ENCODE peak calls at places on chromosome X, in ten cellular contexts. E is H1, M is SK-N-SH, U is fibroblast of lung, Z is MM.1S, X is neural progenitor cell, B is H9, N is astrocyte, Q is HCT116, O is keratinocyte. W is an unnamed sample. For H3K79me2, the result is how much of the 10 kb centered on the place peaks cover.

GRCh38 chrX:68675466-68675865 is 28.0 kb downstream of the STARD8 start:
- DNase-seq in E (no peak), M (no peak), U (no peak), Z (no peak), X (no peak), B (no peak), N (no peak), Q (no peak), O (no peak), W (no peak)

GRCh38 chrX:131938749-131939148 is 84.4 kb upstream of the STK26 start:
- DNase-seq in E (no peak), M (no peak), U (no peak), Z (no peak), X (no peak), B (no peak), N (no peak), Q (no peak), O (no peak), W (no peak)

GRCh38 chrX:133294126-133294525 is 76.0 kb upstream of the TFDP3 start:
- DNase-seq in E (no peak), M (no peak), U (peak), Z (no peak), X (no peak), B (no peak), N (peak), Q (no peak), O (no peak), W (no peak)

GRCh38 chrX:1534321-1535168 is 2.4 kb downstream of the P2RY8 start:
- DNase-seq in E (no peak), M (no peak), U (no peak), Z (peak), X (peak), B (peak), N (no peak), Q (no peak), O (no peak), W (peak)

GRCh38 chrX:71253253-71254091 is 468 bp downstream of the ZMYM3 start:
- DNase-seq in E (no peak), M (peak), U (peak), Z (peak), X (peak), B (peak), N (peak), Q (no peak), O (no peak), W (peak)

GRCh38 chrX:44234116-44234515 is 109.4 kb downstream of the EFHC2 start:
- DNase-seq in E (no peak), M (no peak), U (no peak), Z (no peak), X (no peak), B (no peak), N (no peak), Q (no peak), O (no peak), W (no peak)

GRCh38 chrX:53234484-53234883 is 9.5 kb upstream of the KDM5C start:
- DNase-seq in E (no peak), M (no peak), U (no peak), Z (no peak), X (no peak), B (no peak), N (no peak), Q (no peak), O (no peak), W (no peak)

GRCh38 chrX:15985937-15986336 is 131.3 kb upstream of the AP1S2 start:
- DNase-seq in E (no peak), M (no peak), U (peak), Z (no peak), X (no peak), B (no peak), N (no peak), Q (no peak), O (no peak), W (no peak)

GRCh38 chrX:13685126-13685763 is 3.7 kb upstream of the RAB9A start:
- DNase-seq in E (no peak), M (no peak), U (peak), Z (no peak), X (no peak), B (no peak), N (peak), Q (no peak), O (no peak), W (no peak)

DNA sequence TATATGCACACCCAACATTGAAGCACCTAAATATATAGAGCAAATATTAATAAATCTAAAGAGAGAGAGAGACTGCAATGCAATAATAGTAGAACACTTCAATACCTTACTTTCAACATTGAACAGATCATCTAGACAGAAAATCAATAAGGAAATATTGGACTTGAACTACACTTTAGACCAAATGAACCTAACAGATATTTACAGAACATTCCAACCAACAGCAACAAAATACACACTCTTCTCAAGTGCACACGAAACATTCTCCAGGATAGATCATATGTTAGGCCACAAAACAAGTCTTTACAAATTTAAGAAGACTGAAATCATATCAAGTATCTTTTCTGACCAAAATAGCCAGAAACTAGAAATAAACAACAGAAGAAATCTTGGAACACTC is 66.6 kb downstream of the CD99L2 start:
- DNase-seq in E (no peak), M (no peak), U (no peak), Z (no peak), X (no peak), B (no peak), N (no peak), Q (no peak), O (no peak), W (no peak)
- H3K79me2 ChIP-seq in E (under half), M (under half), U (under half), Z (under half), X (under half), B (under half), N (under half), Q (under half), O (under half), W (under half)

DNA sequence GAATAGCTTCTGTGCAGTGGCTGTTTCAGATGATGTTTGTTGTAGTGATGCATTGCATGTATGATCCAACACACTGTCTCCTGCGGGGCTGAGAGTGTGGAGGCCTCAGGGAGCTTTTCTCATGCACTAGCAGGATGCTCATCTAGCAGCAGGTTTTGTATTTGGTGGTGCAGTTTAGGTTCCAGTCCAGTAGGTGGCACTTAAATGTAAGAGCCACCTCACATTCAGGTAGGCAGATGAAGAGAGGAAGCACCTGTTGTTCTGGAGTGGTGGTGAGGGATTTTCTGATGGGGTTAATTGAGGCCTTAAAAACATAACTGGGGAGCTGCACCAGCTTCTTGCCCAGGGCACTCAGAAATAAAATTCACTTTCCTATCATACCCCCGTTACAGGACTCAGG is 300.9 kb downstream of the SPIN4 start:
- DNase-seq in E (no peak), M (peak), U (no peak), Z (peak), X (no peak), B (no peak), N (no peak), Q (peak), O (no peak), W (peak)
- TF ChIP-seq CTCF in E (no peak), M (peak), U (no peak), Z (peak), X (no peak), B (peak), N (no peak), Q (peak), O (peak), W (peak)

GRCh38 chrX:9269134-9269533 is 195.7 kb upstream of the TBL1X start:
- DNase-seq in E (no peak), M (no peak), U (no peak), Z (no peak), X (no peak), B (no peak), N (no peak), Q (no peak), O (no peak), W (no peak)

GRCh38 chrX:9273744-9274143 is 191.1 kb upstream of the TBL1X start:
- DNase-seq in E (no peak), M (no peak), U (no peak), Z (no peak), X (no peak), B (no peak), N (no peak), Q (no peak), O (no peak), W (no peak)

GRCh38 chrX:9267415-9267814 is 197.4 kb upstream of the TBL1X start:
- DNase-seq in E (no peak), M (no peak), U (no peak), Z (no peak), X (no peak), B (no peak), N (no peak), Q (no peak), O (no peak), W (no peak)

GRCh38 chrX:9272166-9272565 is 192.7 kb upstream of the TBL1X start:
- DNase-seq in E (no peak), M (no peak), U (no peak), Z (no peak), X (no peak), B (no peak), N (no peak), Q (no peak), O (no peak), W (no peak)
- H3K9ac ChIP-seq in E (no peak), M (no peak), U (no peak), Z (no peak), X (no peak), B (no peak), N (no peak), Q (no peak), O (no peak), W (no peak)

DNA sequence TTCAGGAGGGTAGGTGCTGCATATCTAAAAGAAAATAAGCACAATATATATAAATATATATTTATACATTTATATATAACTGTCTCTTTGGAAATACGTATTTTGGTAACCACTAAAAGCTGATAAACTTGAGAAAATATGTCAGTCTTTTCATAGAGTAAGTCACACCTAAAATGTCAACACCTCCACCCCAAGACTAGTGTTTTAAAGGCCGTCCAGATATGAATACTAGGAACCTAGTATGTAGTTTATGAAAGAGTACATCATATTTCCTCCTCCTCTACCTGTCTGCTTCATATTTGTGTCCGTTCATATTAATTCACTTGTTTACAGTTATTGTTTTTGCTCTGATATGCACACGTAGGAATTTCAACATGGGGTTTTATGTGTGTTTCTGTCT is 45.2 kb downstream of the MTMR8 start:
- DNase-seq in E (no peak), M (no peak), U (no peak), Z (no peak), X (no peak), B (no peak), N (no peak), Q (no peak), O (no peak), W (no peak)
- H3K79me2 ChIP-seq in E (under half), M (under half), U (under half), Z (under half), X (under half), B (under half), N (under half), Q (under half), O (under half), W (under half)

GRCh38 chrX:42524374-42524773 is 253.6 kb downstream of the PPP1R2C start:
- DNase-seq in E (no peak), M (no peak), U (peak), Z (no peak), X (no peak), B (no peak), N (peak), Q (peak), O (peak), W (no peak)

GRCh38 chrX:42535233-42535632 is 242.7 kb downstream of the PPP1R2C start:
- DNase-seq in E (no peak), M (no peak), U (no peak), Z (no peak), X (no peak), B (no peak), N (no peak), Q (no peak), O (no peak), W (no peak)

GRCh38 chrX:42533761-42534160 is 244.2 kb downstream of the PPP1R2C start:
- DNase-seq in E (no peak), M (no peak), U (no peak), Z (no peak), X (no peak), B (no peak), N (no peak), Q (no peak), O (no peak), W (no peak)

GRCh38 chrX:42531431-42531830 is 246.5 kb downstream of the PPP1R2C start:
- DNase-seq in E (no peak), M (no peak), U (no peak), Z (no peak), X (no peak), B (no peak), N (no peak), Q (no peak), O (no peak), W (no peak)

DNA sequence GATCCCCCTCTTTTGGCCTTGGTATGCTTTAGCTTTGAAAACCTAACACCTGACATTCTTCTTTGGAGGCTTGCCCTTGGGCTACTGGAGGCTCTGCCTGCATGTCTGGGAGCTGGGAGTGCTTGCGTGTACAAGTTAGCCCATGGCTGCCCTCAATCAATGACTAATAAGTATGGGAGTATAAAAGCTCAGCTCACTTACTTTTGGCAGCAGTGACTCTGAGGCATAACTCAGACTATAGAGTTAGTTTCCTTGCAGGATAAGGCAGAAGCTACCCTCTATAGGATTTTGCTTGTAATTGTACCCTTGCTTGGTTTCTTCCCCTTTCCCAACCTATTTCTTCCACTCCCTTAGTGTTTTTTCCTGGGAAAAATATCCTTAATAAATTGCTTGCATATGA is 247.9 kb downstream of the PPP1R2C start:
- DNase-seq in E (no peak), M (no peak), U (peak), Z (no peak), X (no peak), B (no peak), N (peak), Q (no peak), O (peak), W (no peak)
- TF ChIP-seq CTCF in E (no peak), M (no peak), U (no peak), Z (no peak), X (peak), B (peak), N (peak), Q (no peak), O (no peak), W (no peak)

GRCh38 chrX:20743054-20743453 is 476.3 kb upstream of the RPS6KA3 start:
- DNase-seq in E (no peak), M (peak), U (no peak), Z (no peak), X (no peak), B (no peak), N (no peak), Q (no peak), O (no peak), W (no peak)
- H3K9ac ChIP-seq in E (no peak), M (no peak), U (no peak), Z (no peak), X (no peak), B (no peak), N (no peak), Q (no peak), O (no peak), W (no peak)

GRCh38 chrX:23904096-23904495 is 3.6 kb downstream of the APOO start:
- DNase-seq in E (no peak), M (no peak), U (peak), Z (no peak), X (peak), B (peak), N (peak), Q (no peak), O (no peak), W (no peak)
- H3K79me2 ChIP-seq in E (under half), M (under half), U (under half), Z (under half), X (under half), B (under half), N (under half), Q (under half), O (under half), W (half or more)

GRCh38 chrX:40871385-40872082 is 136.2 kb upstream of the MED14 start:
- DNase-seq in E (no peak), M (no peak), U (peak), Z (no peak), X (no peak), B (no peak), N (peak), Q (no peak), O (no peak), W (no peak)
- TF ChIP-seq CTCF in E (no peak), M (peak), U (no peak), Z (no peak), X (no peak), B (no peak), N (no peak), Q (no peak), O (no peak), W (no peak)

GRCh38 chrX:137425273-137425902 is 140.5 kb upstream of the ZIC3 start:
- DNase-seq in E (no peak), M (no peak), U (no peak), Z (no peak), X (peak), B (no peak), N (no peak), Q (no peak), O (no peak), W (no peak)

GRCh38 chrX:137427061-137427778 is 138.7 kb upstream of the ZIC3 start:
- DNase-seq in E (no peak), M (no peak), U (no peak), Z (no peak), X (peak), B (peak), N (no peak), Q (no peak), O (no peak), W (no peak)

GRCh38 chrX:137428251-137428661 is 137.7 kb upstream of the ZIC3 start:
- DNase-seq in E (no peak), M (no peak), U (no peak), Z (no peak), X (peak), B (peak), N (no peak), Q (no peak), O (no peak), W (no peak)

GRCh38 chrX:137428777-137429564 is 137.0 kb upstream of the ZIC3 start:
- DNase-seq in E (no peak), M (no peak), U (no peak), Z (no peak), X (peak), B (peak), N (no peak), Q (no peak), O (no peak), W (no peak)

DNA sequence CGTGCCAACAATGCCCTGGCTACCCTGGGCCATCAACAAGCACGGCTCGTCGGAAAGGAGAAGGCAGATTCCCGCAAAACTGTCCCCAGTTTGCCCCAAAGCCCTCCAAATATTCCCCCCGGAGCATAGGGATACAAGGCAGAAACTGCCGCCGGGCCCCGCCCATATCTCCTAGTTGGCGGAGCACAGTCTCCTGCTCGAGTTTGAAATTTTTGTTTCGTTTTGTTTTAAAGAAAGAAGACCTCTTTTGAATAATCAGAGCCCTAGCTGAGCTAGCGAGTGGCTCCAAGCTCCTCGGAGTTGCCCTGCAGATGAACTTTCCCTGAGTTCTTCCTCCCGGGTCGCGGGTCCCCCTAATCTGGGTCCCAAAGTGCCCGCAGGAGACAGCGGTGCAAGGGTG is 138.1 kb upstream of the ZIC3 start:
- DNase-seq in E (no peak), M (no peak), U (no peak), Z (no peak), X (peak), B (no peak), N (no peak), Q (no peak), O (no peak), W (no peak)
- H3K9ac ChIP-seq in E (no peak), M (no peak), U (no peak), Z (no peak), X (no peak), B (no peak), N (no peak), Q (no peak), O (no peak), W (no peak)